ENCODE peak calls at places on chromosomes 4 and X, in nine cellular contexts. E is foreskin keratinocyte, U is lower lobe of right lung, D is iPS DF 6.9, M is Panc1, J is GM23248, Y is spleen, Z is thoracic aorta, F is adrenal gland. X is an unnamed sample. For H3K4me1, the result is how much of the 10 kb centered on the place peaks cover.

GRCh38 chr4:55345054-55345453 is 988 bp upstream of the SRD5A3 start:
- DNase-seq in U (no peak), Y (no peak), J (no peak), Z (no peak), F (no peak), M (no peak), E (no peak), D (no peak), X (no peak)

GRCh38 chr4:92304636-92305035 is 870 bp downstream of the GRID2 start:
- DNase-seq in Z (no peak), J (no peak), E (no peak), Y (no peak), M (no peak), U (no peak), D (no peak), F (no peak), X (no peak)

GRCh38 chr4:3868841-3869572 is 102.8 kb downstream of the ADRA2C start:
- DNase-seq in M (no peak), E (no peak), J (no peak), Z (no peak), Y (peak), U (no peak), F (no peak), D (no peak), X (peak)

GRCh38 chr4:150746156-150746555 is 164.2 kb downstream of the MAB21L2 start:
- DNase-seq in D (no peak), J (no peak), Y (no peak), F (no peak), U (no peak), Z (no peak), E (no peak), M (no peak), X (no peak)

GRCh38 chrX:74613350-74614192 is 853 bp downstream of the RLIM start:
- DNase-seq in F (peak), E (no peak), U (peak), Z (no peak), Y (no peak), M (no peak), D (no peak), J (peak), X (no peak)

GRCh38 chr4:85994576-85994975 is 365.3 kb downstream of the MAPK10 start:
- DNase-seq in Z (no peak), E (no peak), D (no peak), Y (no peak), F (no peak), U (no peak), J (peak), M (no peak), X (no peak)

GRCh38 chr4:675980-676870 is 1.9 kb downstream of the MYL5 start:
- DNase-seq in F (no peak), Z (no peak), U (no peak), D (no peak), Y (peak), M (no peak), E (no peak), J (no peak), X (peak)

GRCh38 chr4:98522603-98523395 is 135.6 kb downstream of the TSPAN5 start:
- DNase-seq in J (peak), Z (no peak), E (peak), F (no peak), M (peak), U (no peak), Y (no peak), D (no peak), X (no peak)

GRCh38 chr4:154958621-154959358 is 177.7 kb downstream of the RBM46 start:
- DNase-seq in M (no peak), D (no peak), F (peak), J (no peak), Z (no peak), U (no peak), Y (no peak), E (no peak), X (no peak)

GRCh38 chr4:131302108-131302507 is 1847.0 kb upstream of the PCDH10 start:
- DNase-seq in D (no peak), U (no peak), J (no peak), E (no peak), Z (no peak), Y (peak), F (no peak), M (no peak), X (no peak)

GRCh38 chrX:48045410-48046311 is 25.8 kb downstream of the ZNF630 start:
- DNase-seq in Z (no peak), U (no peak), D (no peak), J (peak), F (peak), E (peak), M (no peak), Y (no peak), X (no peak)

GRCh38 chr4:7358100-7358735 is 76.5 kb downstream of the PSAPL1 start:
- DNase-seq in Y (no peak), Z (peak), U (no peak), J (peak), F (peak), M (peak), D (no peak), E (peak), X (peak)

DNA sequence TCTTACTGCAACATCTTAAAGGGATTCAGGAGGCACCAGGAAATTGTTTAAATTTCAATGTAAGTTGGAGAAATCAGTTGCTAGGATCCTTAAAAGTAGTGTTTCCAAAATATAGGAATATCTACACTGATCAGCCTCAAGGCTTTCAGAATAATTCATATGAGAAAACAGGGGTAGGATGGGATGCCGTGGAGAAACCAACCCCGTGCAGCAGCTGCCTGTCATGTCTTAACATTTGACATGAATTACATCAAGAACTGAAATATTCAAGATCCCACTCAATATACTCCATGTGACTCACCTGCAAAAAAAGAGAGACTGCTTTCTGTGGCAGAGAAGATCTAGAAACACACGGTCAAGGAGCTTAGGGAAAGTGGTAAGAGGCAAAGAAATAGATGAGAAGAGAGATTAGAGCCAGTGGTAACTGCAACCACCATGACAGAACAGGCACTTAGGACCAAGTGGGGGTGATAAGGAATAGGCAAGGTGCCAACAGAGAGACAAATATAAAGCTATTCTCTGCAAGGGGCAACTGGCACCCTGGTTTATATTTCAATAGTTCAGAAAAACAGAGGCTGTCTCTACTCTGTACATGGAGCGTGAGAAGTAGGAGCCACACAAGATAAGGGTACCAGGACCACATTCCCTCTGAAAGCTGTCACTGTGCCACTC is 64.0 kb downstream of the SLC39A8 start:
- DNase-seq in D (no peak), Y (no peak), E (no peak), F (no peak), M (no peak), Z (no peak), J (no peak), U (no peak), X (no peak)
- H3K4me1 ChIP-seq in D (under half), Y (under half), E (under half), F (under half), M (under half), Z (under half), J (under half), U (under half), X (under half)

GRCh38 chr4:159102623-159103405 is at the start of gene RAPGEF2:
- DNase-seq in U (peak), F (peak), Z (peak), M (no peak), D (peak), E (peak), Y (peak), J (peak), X (peak)

GRCh38 chr4:159105761-159106243 is 2.9 kb downstream of the RAPGEF2 start:
- DNase-seq in Y (no peak), F (no peak), D (no peak), J (peak), E (no peak), M (no peak), Z (peak), U (no peak), X (no peak)

GRCh38 chr4:159103406-159104131 is 690 bp downstream of the RAPGEF2 start:
- DNase-seq in F (peak), J (peak), U (peak), E (peak), Z (peak), M (no peak), Y (peak), D (no peak), X (peak)

GRCh38 chr4:159106636-159107035 is 3.8 kb downstream of the RAPGEF2 start:
- DNase-seq in J (no peak), U (no peak), F (no peak), D (no peak), Y (no peak), Z (no peak), M (no peak), E (no peak), X (no peak)

DNA sequence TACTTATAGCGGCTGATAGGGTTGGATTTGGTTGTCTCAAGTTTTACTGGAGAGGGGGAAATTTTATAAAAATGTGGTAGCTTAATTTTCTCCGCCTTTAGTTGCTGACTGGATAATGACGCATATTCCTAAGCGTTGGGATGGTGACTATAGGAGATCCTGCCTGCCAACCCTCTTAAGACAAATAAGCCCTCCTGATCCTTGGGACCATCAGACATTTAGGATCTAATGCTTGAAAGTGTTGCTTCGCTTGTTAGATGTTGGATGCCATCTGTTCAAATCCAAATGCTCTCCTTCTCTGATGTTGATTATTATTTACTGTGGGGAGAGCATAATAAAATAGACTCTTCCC is 2.2 kb downstream of the RAPGEF2 start:
- DNase-seq in D (no peak), U (no peak), F (no peak), E (peak), J (peak), Z (no peak), Y (no peak), M (no peak), X (no peak)
- H3K4me1 ChIP-seq in D (under half), U (under half), F (under half), E (under half), J (under half), Z (half or more), Y (under half), M (under half), X (under half)

DNA sequence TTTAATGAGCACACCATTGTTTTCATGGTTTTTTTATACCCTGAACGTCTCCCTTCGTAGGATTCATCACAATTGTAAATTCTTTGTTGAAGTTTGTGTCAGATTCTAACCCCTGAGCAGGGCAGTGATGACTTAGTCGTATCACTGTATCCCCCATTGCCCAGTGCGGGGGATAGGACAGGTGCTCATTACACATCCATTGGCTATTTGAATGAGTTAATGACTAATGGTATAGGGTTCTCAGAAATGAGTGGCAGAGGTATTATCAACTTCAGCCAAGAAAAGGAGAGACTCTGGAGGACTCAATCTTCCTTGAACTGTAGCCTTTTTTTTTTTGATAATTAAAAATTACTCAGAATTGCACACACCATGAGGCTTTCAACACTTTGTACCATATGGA is 64.6 kb downstream of the SYNPO2 start:
- DNase-seq in U (no peak), Z (no peak), E (no peak), F (no peak), Y (no peak), J (peak), M (no peak), D (no peak), X (no peak)
- H3K4me1 ChIP-seq in U (under half), Z (half or more), E (under half), F (under half), Y (under half), J (under half), M (under half), D (under half), X (under half)

GRCh38 chrX:115428011-115428410 is 133.0 kb upstream of the PLS3 start:
- DNase-seq in E (no peak), F (no peak), U (no peak), Z (no peak), J (no peak), M (no peak), Y (no peak), D (no peak), X (no peak)

GRCh38 chrX:115423091-115423490 is 133.6 kb downstream of the LUZP4 start:
- DNase-seq in Y (no peak), J (no peak), U (no peak), M (no peak), Z (no peak), F (no peak), E (no peak), D (no peak), X (no peak)

GRCh38 chrX:115425359-115425758 is 135.6 kb upstream of the PLS3 start:
- DNase-seq in U (no peak), E (no peak), M (no peak), J (no peak), D (no peak), F (no peak), Y (no peak), Z (no peak), X (no peak)
- H3K4me1 ChIP-seq in U (under half), E (under half), M (under half), J (under half), D (under half), F (under half), Y (under half), Z (under half), X (under half)

GRCh38 chr4:41874398-41874797 is 60.8 kb upstream of the TMEM33 start:
- DNase-seq in Z (no peak), D (no peak), U (no peak), J (no peak), Y (peak), M (no peak), F (no peak), E (no peak), X (no peak)
- H3K4me1 ChIP-seq in Z (under half), D (under half), U (under half), J (under half), Y (under half), M (under half), F (under half), E (under half), X (under half)

GRCh38 chrX:9529223-9529622 is 64.4 kb downstream of the TBL1X start:
- DNase-seq in U (no peak), J (no peak), E (no peak), F (no peak), D (no peak), Y (no peak), Z (no peak), M (no peak), X (no peak)
- H3K4me1 ChIP-seq in U (under half), J (under half), E (under half), F (under half), D (under half), Y (under half), Z (under half), M (under half), X (under half)

GRCh38 chr4:2866891-2867290 is 23.2 kb downstream of the ADD1 start:
- DNase-seq in D (no peak), E (no peak), J (peak), U (no peak), M (no peak), Y (no peak), Z (no peak), F (no peak), X (no peak)
- H3K4me1 ChIP-seq in D (under half), E (under half), J (under half), U (half or more), M (under half), Y (half or more), Z (half or more), F (half or more), X (under half)

DNA sequence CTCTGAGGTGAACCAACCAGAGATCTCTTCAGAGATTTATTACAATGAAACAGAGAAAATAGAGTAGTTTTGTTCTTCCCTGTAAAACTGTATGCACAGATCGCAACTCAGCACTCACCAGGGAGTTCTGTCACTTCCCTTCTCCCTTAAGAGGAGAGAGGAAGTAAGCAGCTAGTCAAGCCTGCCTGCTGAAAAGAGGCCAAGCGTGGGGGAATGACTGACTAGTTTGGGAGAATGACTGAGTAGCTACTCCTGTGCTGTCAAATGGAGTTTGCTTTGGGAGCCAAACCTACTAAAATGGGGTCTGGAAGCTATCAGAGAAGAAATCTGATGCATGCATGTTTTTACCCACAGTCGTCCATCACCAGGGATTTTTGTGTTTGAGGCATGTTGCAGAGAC is 54.5 kb upstream of the LHFPL1 start:
- DNase-seq in Y (no peak), D (no peak), J (peak), E (no peak), U (no peak), Z (no peak), F (no peak), M (no peak), X (no peak)
- H3K4me1 ChIP-seq in Y (under half), D (under half), J (under half), E (under half), U (under half), Z (under half), F (under half), M (under half), X (under half)

GRCh38 chrX:40083120-40083978 is 14.4 kb downstream of the BCOR start:
- DNase-seq in F (peak), M (no peak), U (peak), J (peak), D (no peak), Z (no peak), Y (peak), E (no peak), X (peak)

GRCh38 chrX:40080896-40081678 is 16.7 kb downstream of the BCOR start:
- DNase-seq in F (no peak), U (no peak), D (no peak), Y (no peak), E (no peak), Z (no peak), J (no peak), M (no peak), X (no peak)

GRCh38 chrX:40083979-40084359 is 13.8 kb downstream of the BCOR start:
- DNase-seq in Z (no peak), D (no peak), E (no peak), M (no peak), F (no peak), U (no peak), J (no peak), Y (no peak), X (no peak)

GRCh38 chrX:40081679-40082068 is 16.1 kb downstream of the BCOR start:
- DNase-seq in J (no peak), U (no peak), F (no peak), Y (no peak), D (no peak), E (no peak), M (no peak), Z (no peak), X (no peak)

DNA sequence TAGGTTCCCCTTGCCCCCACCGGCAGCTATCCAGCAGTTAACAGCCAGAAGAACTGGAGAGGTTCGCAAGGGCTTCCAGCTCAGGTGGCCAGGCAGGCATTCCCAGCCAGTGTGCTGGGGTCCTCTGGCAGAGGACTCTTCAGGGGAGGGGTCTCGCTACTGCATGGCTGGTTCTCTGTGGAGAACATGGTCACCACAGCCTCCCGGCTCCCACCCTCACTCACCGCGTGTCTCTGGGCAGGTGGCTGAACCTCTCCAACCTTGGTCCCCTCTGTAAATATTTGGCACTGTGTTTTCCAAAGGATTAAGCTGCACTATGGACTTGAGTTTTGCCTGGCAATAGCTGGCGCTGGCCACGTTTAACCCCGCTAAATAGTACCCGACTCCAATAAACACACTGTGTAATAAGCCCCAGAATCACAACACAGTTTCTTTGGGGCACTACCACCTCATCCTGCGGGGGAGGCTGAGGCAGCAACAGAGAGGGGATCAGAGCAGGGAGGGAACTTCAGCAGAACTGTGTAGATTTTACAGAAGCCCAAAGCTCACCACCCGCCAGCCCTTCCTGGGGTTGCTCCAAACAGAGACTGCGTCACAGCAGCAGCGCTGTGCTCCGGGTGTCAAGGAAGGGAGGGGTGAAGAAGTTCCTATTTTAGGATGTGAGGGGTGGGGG is 15.2 kb downstream of the BCOR start:
- DNase-seq in E (no peak), F (no peak), U (no peak), D (no peak), Z (no peak), Y (no peak), M (no peak), J (peak), X (peak)
- H3K4me1 ChIP-seq in E (under half), F (under half), U (under half), D (under half), Z (under half), Y (half or more), M (under half), J (under half), X (under half)

DNA sequence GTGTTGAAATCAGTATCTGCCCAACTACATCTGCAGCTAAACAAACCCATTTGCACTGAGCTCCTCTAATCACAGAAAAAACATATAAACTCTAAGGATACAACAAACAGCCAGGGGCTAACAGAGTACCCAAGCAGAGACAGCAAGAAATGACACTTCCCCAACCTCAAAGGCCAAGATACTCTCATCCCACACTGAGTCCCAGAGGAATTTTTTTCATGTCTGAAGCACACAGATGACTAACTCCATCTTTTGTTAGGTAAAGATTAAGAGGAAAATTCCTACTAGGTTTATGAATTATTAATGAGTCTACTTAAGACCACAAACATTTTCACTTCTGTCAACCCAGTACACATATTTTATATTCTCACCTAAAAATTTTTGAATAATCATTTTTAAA is 31.6 kb downstream of the SEPSECS start:
- DNase-seq in M (no peak), F (no peak), Y (no peak), Z (no peak), E (peak), U (no peak), J (peak), D (no peak), X (no peak)
- H3K4me1 ChIP-seq in M (under half), F (under half), Y (under half), Z (under half), E (under half), U (under half), J (under half), D (under half), X (under half)